ENCODE peak calls at places on chromosomes 5 and 9, in nine cellular contexts. One of them, this sample, is unnamed.

GRCh38 chr5:61496406-61497307 is 164.6 kb downstream of the ZSWIM6 start:
- DNase-seq in SK-N-SH: peak; percentile 37
- DNase-seq in mammary epithelial cell: no peak
- DNase-seq in lower lobe of right lung: no peak
- DNase-seq in pancreas: no peak
- DNase-seq in spleen: no peak
- DNase-seq in fibroblast of lung: peak; percentile 21
- DNase-seq in suprapubic skin: no peak
- DNase-seq in PC-9: no peak
- DNase-seq in this sample: no peak

GRCh38 chr5:51387854-51388320 is 4.6 kb downstream of the ISL1 start:
- DNase-seq in pancreas: no peak
- DNase-seq in lower lobe of right lung: no peak
- DNase-seq in fibroblast of lung: no peak
- DNase-seq in spleen: no peak
- DNase-seq in SK-N-SH: no peak
- DNase-seq in PC-9: no peak
- DNase-seq in mammary epithelial cell: no peak
- DNase-seq in suprapubic skin: no peak
- DNase-seq in this sample: no peak

GRCh38 chr5:169580964-169581363 is 2.6 kb upstream of the SPDL1 start:
- DNase-seq in spleen: no peak
- DNase-seq in suprapubic skin: no peak
- DNase-seq in lower lobe of right lung: no peak
- DNase-seq in SK-N-SH: no peak
- DNase-seq in PC-9: no peak
- DNase-seq in fibroblast of lung: no peak
- DNase-seq in mammary epithelial cell: peak; percentile 55
- DNase-seq in pancreas: no peak
- DNase-seq in this sample: no peak

GRCh38 chr9:87883990-87884389 is 1.3 kb downstream of the SPATA31E1 start:
- DNase-seq in spleen: no peak
- DNase-seq in fibroblast of lung: no peak
- DNase-seq in mammary epithelial cell: no peak
- DNase-seq in suprapubic skin: no peak
- DNase-seq in pancreas: no peak
- DNase-seq in SK-N-SH: peak; percentile 46
- DNase-seq in PC-9: no peak
- DNase-seq in lower lobe of right lung: no peak
- DNase-seq in this sample: no peak

GRCh38 chr5:177439518-177440053 is 7.0 kb upstream of the PRR7 start:
- DNase-seq in pancreas: no peak
- DNase-seq in lower lobe of right lung: no peak
- DNase-seq in fibroblast of lung: no peak
- DNase-seq in mammary epithelial cell: no peak
- DNase-seq in spleen: no peak
- DNase-seq in SK-N-SH: no peak
- DNase-seq in suprapubic skin: no peak
- DNase-seq in PC-9: no peak
- DNase-seq in this sample: no peak

GRCh38 chr5:56159521-56159947 is 73.6 kb downstream of the ANKRD55 start:
- DNase-seq in fibroblast of lung: peak; percentile 59
- DNase-seq in suprapubic skin: no peak
- DNase-seq in lower lobe of right lung: no peak
- DNase-seq in mammary epithelial cell: no peak
- DNase-seq in PC-9: no peak
- DNase-seq in spleen: no peak
- DNase-seq in pancreas: no peak
- DNase-seq in SK-N-SH: no peak
- DNase-seq in this sample: no peak

GRCh38 chr9:21334603-21334968 is 618 bp downstream of the KLHL9 start:
- DNase-seq in pancreas: no peak
- DNase-seq in fibroblast of lung: peak; percentile 29
- DNase-seq in spleen: no peak
- DNase-seq in lower lobe of right lung: no peak
- DNase-seq in suprapubic skin: no peak
- DNase-seq in SK-N-SH: no peak
- DNase-seq in PC-9: no peak
- DNase-seq in mammary epithelial cell: no peak
- DNase-seq in this sample: no peak

GRCh38 chr5:126683912-126684311 is 83.2 kb downstream of the PHAX start:
- DNase-seq in suprapubic skin: no peak
- DNase-seq in PC-9: no peak
- DNase-seq in lower lobe of right lung: no peak
- DNase-seq in SK-N-SH: no peak
- DNase-seq in fibroblast of lung: no peak
- DNase-seq in spleen: no peak
- DNase-seq in mammary epithelial cell: no peak
- DNase-seq in pancreas: no peak
- DNase-seq in this sample: no peak

GRCh38 chr5:81239613-81240012 is 6.5 kb downstream of the CKMT2 start:
- DNase-seq in PC-9: no peak
- DNase-seq in pancreas: no peak
- DNase-seq in SK-N-SH: no peak
- DNase-seq in fibroblast of lung: no peak
- DNase-seq in mammary epithelial cell: no peak
- DNase-seq in lower lobe of right lung: no peak
- DNase-seq in spleen: no peak
- DNase-seq in suprapubic skin: no peak
- DNase-seq in this sample: no peak

GRCh38 chr9:96476591-96476990 is 26.6 kb downstream of the HABP4 start:
- DNase-seq in PC-9: no peak
- DNase-seq in suprapubic skin: no peak
- DNase-seq in spleen: no peak
- DNase-seq in fibroblast of lung: peak; percentile 32
- DNase-seq in mammary epithelial cell: no peak
- DNase-seq in SK-N-SH: no peak
- DNase-seq in pancreas: no peak
- DNase-seq in lower lobe of right lung: no peak
- DNase-seq in this sample: peak; percentile 75

DNA sequence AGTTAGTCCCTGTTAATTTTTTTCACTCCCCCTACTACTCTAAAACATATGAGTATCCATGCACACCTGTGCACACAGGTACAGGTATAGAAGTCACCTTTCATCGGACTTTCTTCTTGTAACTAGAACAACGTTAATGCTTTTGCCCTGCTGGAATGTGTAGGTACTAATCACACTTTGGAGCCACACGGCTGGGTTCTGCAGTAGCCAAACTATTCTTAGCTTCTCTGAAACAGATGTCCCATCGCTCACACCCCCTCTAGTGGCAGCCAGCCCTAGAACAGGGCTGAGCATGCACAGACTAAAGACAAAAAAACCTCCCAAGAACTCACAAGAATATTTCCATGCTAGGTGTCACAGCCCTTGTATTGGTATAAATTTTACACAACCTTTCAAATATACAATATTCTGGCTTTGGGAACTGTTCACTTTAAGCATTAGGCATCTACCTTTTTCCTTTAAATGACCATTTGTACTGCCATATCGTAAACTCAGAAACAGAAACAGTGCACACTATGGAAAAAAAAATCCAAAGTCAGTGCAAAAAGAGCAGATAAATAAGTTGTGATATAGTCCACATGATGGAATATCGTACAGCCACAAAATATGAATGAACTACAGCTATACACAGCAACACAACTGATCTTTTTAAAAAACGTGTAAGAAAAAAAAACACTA is 64.0 kb downstream of the RETREG1 start:
- DNase-seq in spleen: no peak
- DNase-seq in mammary epithelial cell: peak; percentile 62
- DNase-seq in SK-N-SH: peak; percentile 65
- DNase-seq in pancreas: peak; percentile 82
- DNase-seq in lower lobe of right lung: peak; percentile 77
- DNase-seq in PC-9: peak; percentile 87
- DNase-seq in fibroblast of lung: peak; percentile 58
- DNase-seq in suprapubic skin: no peak
- DNase-seq in this sample: peak; percentile 95
- H3K4me1 ChIP-seq in spleen: no peaks in the 10 kb centered on the region
- H3K4me1 ChIP-seq in mammary epithelial cell: no peaks in the 10 kb centered on the region
- H3K4me1 ChIP-seq in SK-N-SH: no peaks in the 10 kb centered on the region
- H3K4me1 ChIP-seq in pancreas: peaks cover 9% of the 10 kb centered on the region
- H3K4me1 ChIP-seq in lower lobe of right lung: no peaks in the 10 kb centered on the region
- H3K4me1 ChIP-seq in PC-9: no peaks in the 10 kb centered on the region
- H3K4me1 ChIP-seq in fibroblast of lung: no peaks in the 10 kb centered on the region
- H3K4me1 ChIP-seq in suprapubic skin: peaks cover 25% of the 10 kb centered on the region
- H3K4me1 ChIP-seq in this sample: peaks cover 3% of the 10 kb centered on the region

GRCh38 chr9:17204611-17205165 is 69.8 kb downstream of the CNTLN start:
- DNase-seq in spleen: no peak
- DNase-seq in suprapubic skin: no peak
- DNase-seq in fibroblast of lung: no peak
- DNase-seq in PC-9: no peak
- DNase-seq in pancreas: no peak
- DNase-seq in lower lobe of right lung: no peak
- DNase-seq in mammary epithelial cell: no peak
- DNase-seq in SK-N-SH: no peak
- DNase-seq in this sample: no peak
- H3K9me3 ChIP-seq in spleen: no peaks in the 10 kb centered on the region
- H3K9me3 ChIP-seq in suprapubic skin: no peaks in the 10 kb centered on the region
- H3K9me3 ChIP-seq in fibroblast of lung: no peaks in the 10 kb centered on the region
- H3K9me3 ChIP-seq in PC-9: no peaks in the 10 kb centered on the region
- H3K9me3 ChIP-seq in pancreas: no peaks in the 10 kb centered on the region
- H3K9me3 ChIP-seq in lower lobe of right lung: peaks cover 12% of the 10 kb centered on the region
- H3K9me3 ChIP-seq in mammary epithelial cell: no peaks in the 10 kb centered on the region
- H3K9me3 ChIP-seq in SK-N-SH: peaks cover 9% of the 10 kb centered on the region
- H3K9me3 ChIP-seq in this sample: no peaks in the 10 kb centered on the region

GRCh38 chr9:119218293-119218692 is 150.9 kb downstream of the BRINP1 start:
- DNase-seq in spleen: no peak
- DNase-seq in PC-9: no peak
- DNase-seq in lower lobe of right lung: no peak
- DNase-seq in suprapubic skin: no peak
- DNase-seq in SK-N-SH: no peak
- DNase-seq in mammary epithelial cell: no peak
- DNase-seq in pancreas: no peak
- DNase-seq in fibroblast of lung: no peak
- DNase-seq in this sample: no peak
- H3K4me1 ChIP-seq in spleen: no peaks in the 10 kb centered on the region
- H3K4me1 ChIP-seq in PC-9: no peaks in the 10 kb centered on the region
- H3K4me1 ChIP-seq in lower lobe of right lung: no peaks in the 10 kb centered on the region
- H3K4me1 ChIP-seq in suprapubic skin: no peaks in the 10 kb centered on the region
- H3K4me1 ChIP-seq in SK-N-SH: no peaks in the 10 kb centered on the region
- H3K4me1 ChIP-seq in mammary epithelial cell: no peaks in the 10 kb centered on the region
- H3K4me1 ChIP-seq in pancreas: no peaks in the 10 kb centered on the region
- H3K4me1 ChIP-seq in fibroblast of lung: no peaks in the 10 kb centered on the region
- H3K4me1 ChIP-seq in this sample: no peaks in the 10 kb centered on the region

DNA sequence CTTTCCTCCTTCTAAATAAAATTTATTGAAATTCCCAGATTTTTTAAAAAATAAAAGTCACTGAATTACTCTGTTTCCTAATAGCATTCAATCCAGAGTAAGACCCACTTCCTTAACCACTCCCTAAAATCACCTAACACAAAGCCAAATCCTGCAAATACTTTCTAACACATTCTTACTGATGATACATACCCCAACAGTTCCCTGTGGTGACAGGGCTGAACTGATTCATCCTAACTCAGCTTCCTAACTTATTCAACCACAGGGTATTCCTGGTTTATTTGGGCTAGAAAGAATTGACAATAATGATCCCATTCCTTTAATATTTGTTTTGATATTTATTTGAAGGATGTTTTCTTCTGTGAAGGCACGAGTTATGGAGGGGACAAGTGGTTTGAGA is 40.7 kb upstream of the ZNF300 start:
- DNase-seq in fibroblast of lung: peak; percentile 71
- DNase-seq in PC-9: no peak
- DNase-seq in suprapubic skin: no peak
- DNase-seq in mammary epithelial cell: peak; percentile 6
- DNase-seq in pancreas: no peak
- DNase-seq in spleen: no peak
- DNase-seq in SK-N-SH: no peak
- DNase-seq in lower lobe of right lung: no peak
- DNase-seq in this sample: no peak
- H3K9me3 ChIP-seq in fibroblast of lung: no peaks in the 10 kb centered on the region
- H3K9me3 ChIP-seq in PC-9: peaks cover 51% of the 10 kb centered on the region
- H3K9me3 ChIP-seq in suprapubic skin: peaks cover 18% of the 10 kb centered on the region
- H3K9me3 ChIP-seq in mammary epithelial cell: peaks cover 37% of the 10 kb centered on the region
- H3K9me3 ChIP-seq in pancreas: no peaks in the 10 kb centered on the region
- H3K9me3 ChIP-seq in spleen: peaks cover 13% of the 10 kb centered on the region
- H3K9me3 ChIP-seq in SK-N-SH: peaks cover 2% of the 10 kb centered on the region
- H3K9me3 ChIP-seq in lower lobe of right lung: peaks cover 76% of the 10 kb centered on the region
- H3K9me3 ChIP-seq in this sample: peaks cover 76% of the 10 kb centered on the region

DNA sequence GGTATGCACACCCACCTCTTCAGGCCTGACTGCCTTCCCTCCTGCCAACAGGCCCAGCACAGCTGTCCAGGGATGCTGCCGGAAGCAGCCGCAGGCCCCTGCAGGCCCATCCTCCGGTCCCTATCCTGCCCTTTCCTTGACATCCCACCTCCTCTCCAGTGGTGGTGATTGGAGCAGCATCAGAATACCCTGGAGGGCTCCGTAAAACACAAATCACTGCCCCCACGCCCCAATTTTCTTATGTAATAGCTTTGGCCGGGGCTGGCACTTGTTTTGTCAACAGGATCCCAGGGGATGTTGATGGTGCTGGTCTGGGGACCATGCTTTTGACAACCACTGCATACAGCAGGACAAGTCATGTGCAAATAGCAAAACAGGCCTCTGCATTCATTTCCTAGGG is 274.5 kb downstream of the GADD45G start:
- DNase-seq in fibroblast of lung: no peak
- DNase-seq in suprapubic skin: peak; percentile 71
- DNase-seq in PC-9: no peak
- DNase-seq in pancreas: no peak
- DNase-seq in mammary epithelial cell: no peak
- DNase-seq in lower lobe of right lung: peak; percentile 11
- DNase-seq in spleen: peak; percentile 38
- DNase-seq in SK-N-SH: no peak
- DNase-seq in this sample: no peak
- H3K4me1 ChIP-seq in fibroblast of lung: no peaks in the 10 kb centered on the region
- H3K4me1 ChIP-seq in suprapubic skin: peaks cover 64% of the 10 kb centered on the region
- H3K4me1 ChIP-seq in PC-9: no peaks in the 10 kb centered on the region
- H3K4me1 ChIP-seq in pancreas: no peaks in the 10 kb centered on the region
- H3K4me1 ChIP-seq in mammary epithelial cell: no peaks in the 10 kb centered on the region
- H3K4me1 ChIP-seq in lower lobe of right lung: peaks cover 18% of the 10 kb centered on the region
- H3K4me1 ChIP-seq in spleen: no peaks in the 10 kb centered on the region
- H3K4me1 ChIP-seq in SK-N-SH: peaks cover 20% of the 10 kb centered on the region
- H3K4me1 ChIP-seq in this sample: no peaks in the 10 kb centered on the region

DNA sequence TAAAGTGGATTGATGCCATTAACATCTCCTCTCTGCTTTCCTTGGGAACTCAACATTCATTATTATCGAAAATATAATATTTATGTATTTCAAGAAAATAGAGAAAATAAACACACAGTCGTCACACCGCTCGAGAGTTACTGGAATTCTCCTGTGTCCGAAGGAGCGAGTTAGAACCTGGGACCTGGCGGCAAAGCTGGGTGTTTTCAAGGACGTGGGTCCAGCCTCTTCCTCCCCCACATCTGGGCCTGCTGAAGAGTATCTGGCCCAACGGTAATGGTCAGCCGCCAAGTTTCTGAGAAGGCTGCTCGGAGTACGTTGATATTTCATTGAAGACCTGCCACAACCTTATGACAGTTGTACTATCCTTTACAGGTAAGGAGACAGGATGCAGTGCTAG is 47.9 kb downstream of the IRX2 start:
- DNase-seq in spleen: no peak
- DNase-seq in PC-9: no peak
- DNase-seq in suprapubic skin: no peak
- DNase-seq in fibroblast of lung: no peak
- DNase-seq in pancreas: no peak
- DNase-seq in SK-N-SH: no peak
- DNase-seq in mammary epithelial cell: no peak
- DNase-seq in lower lobe of right lung: no peak
- DNase-seq in this sample: no peak
- H3K9me3 ChIP-seq in spleen: no peaks in the 10 kb centered on the region
- H3K9me3 ChIP-seq in PC-9: no peaks in the 10 kb centered on the region
- H3K9me3 ChIP-seq in suprapubic skin: no peaks in the 10 kb centered on the region
- H3K9me3 ChIP-seq in fibroblast of lung: no peaks in the 10 kb centered on the region
- H3K9me3 ChIP-seq in pancreas: no peaks in the 10 kb centered on the region
- H3K9me3 ChIP-seq in SK-N-SH: no peaks in the 10 kb centered on the region
- H3K9me3 ChIP-seq in mammary epithelial cell: peaks cover 11% of the 10 kb centered on the region
- H3K9me3 ChIP-seq in lower lobe of right lung: no peaks in the 10 kb centered on the region
- H3K9me3 ChIP-seq in this sample: no peaks in the 10 kb centered on the region

This sample was measured in PC-3.